ENCODE peak calls at places on chromosomes 16 and 17, in seven cellular contexts. J, L, U, D, R, C and P are unnamed samples.
A peak's percentile ranks its signal among the peaks of the same experiment; 100 is the strongest.

GRCh38 chr17:44826123-44826790 is 3.8 kb downstream of the GJC1 start:
- DNase-seq in C (no peak), R (no peak), U (no peak), J (no peak), L (no peak), D (no peak), P (no peak)

GRCh38 chr17:68152161-68152571 is 95.7 kb upstream of the AMZ2 start:
- DNase-seq in L (no peak), D (no peak), J (peak; percentile 69), U (no peak), C (no peak), R (no peak), P (peak; percentile 73)

GRCh38 chr16:65119905-65120341 is 1.9 kb downstream of the CDH11 start:
- DNase-seq in U (no peak), L (peak; percentile 53), D (no peak), C (no peak), R (no peak), J (no peak), P (no peak)

GRCh38 chr17:37358098-37358829 is 17.5 kb upstream of the C17orf78 start:
- DNase-seq in L (peak; percentile 71), J (peak; percentile 38), C (no peak), D (peak; percentile 75), U (peak; percentile 56), R (peak; percentile 53), P (peak; percentile 57)

GRCh38 chr17:74202879-74203432 is 522 bp upstream of the RPL38 start:
- DNase-seq in J (no peak), R (no peak), U (no peak), C (no peak), D (no peak), L (peak; percentile 39), P (no peak)

GRCh38 chr16:11084484-11085024 is 140.2 kb downstream of the CLEC16A start:
- DNase-seq in J (peak; percentile 13), C (no peak), U (no peak), L (no peak), R (no peak), D (no peak), P (no peak)

GRCh38 chr17:63441654-63442053 is 4.5 kb downstream of the CYB561 start:
- DNase-seq in C (no peak), U (no peak), J (no peak), D (no peak), L (no peak), R (no peak), P (no peak)

GRCh38 chr17:49086649-49087048 is 45.9 kb upstream of the B4GALNT2 start:
- DNase-seq in L (no peak), C (no peak), D (no peak), J (no peak), U (no peak), R (no peak), P (no peak)

GRCh38 chr17:19369846-19370492 is 7.4 kb upstream of the B9D1 start:
- DNase-seq in L (no peak), C (no peak), R (no peak), J (peak; percentile 66), U (no peak), D (peak; percentile 75), P (peak; percentile 43)

GRCh38 chr16:2874584-2875362 is 8.2 kb upstream of the FLYWCH2 start:
- DNase-seq in J (peak; percentile 85), D (peak; percentile 79), C (peak; percentile 14), R (peak; percentile 61), L (peak; percentile 80), U (peak; percentile 64), P (peak; percentile 83)

GRCh38 chr17:28364665-28365363 is at the start of gene SEBOX:
- DNase-seq in U (no peak), J (no peak), C (no peak), D (no peak), L (no peak), R (no peak), P (no peak)

GRCh38 chr17:60645918-60646523 is 31.6 kb upstream of the BCAS3 start:
- DNase-seq in D (no peak), C (no peak), U (no peak), R (no peak), L (no peak), J (no peak), P (no peak)

GRCh38 chr17:47918991-47919390 is 22.4 kb upstream of the PNPO start:
- DNase-seq in L (no peak), U (no peak), R (no peak), D (no peak), C (no peak), J (no peak), P (no peak)

GRCh38 chr16:84503751-84504395 is 586 bp downstream of the MEAK7 start:
- DNase-seq in C (no peak), J (no peak), L (no peak), R (no peak), D (peak; percentile 63), U (no peak), P (no peak)

GRCh38 chr16:69465083-69465721 is 40.8 kb downstream of the CYB5B start:
- DNase-seq in D (no peak), J (no peak), C (no peak), U (no peak), L (no peak), R (no peak), P (peak; percentile 27)

GRCh38 chr16:2686912-2687507 is 4.7 kb downstream of the KCTD5 start:
- DNase-seq in R (no peak), C (no peak), J (peak; percentile 50), L (no peak), U (peak; percentile 81), D (no peak), P (peak; percentile 66)

GRCh38 chr17:55606431-55606830 is 95.2 kb upstream of the SMIM36 start:
- DNase-seq in J (no peak), U (no peak), C (no peak), D (no peak), R (no peak), L (no peak), P (no peak)

GRCh38 chr17:46916211-46916610 is 6.7 kb upstream of the GOSR2 start:
- DNase-seq in U (no peak), L (no peak), D (no peak), C (no peak), R (peak; percentile 65), J (no peak), P (no peak)

GRCh38 chr16:1308977-1309885 is at the start of gene UBE2I:
- DNase-seq in L (peak; percentile 99), C (peak; percentile 82), R (peak; percentile 90), D (peak; percentile 97), J (peak; percentile 97), U (peak; percentile 96), P (peak; percentile 97)
- TF ChIP-seq POLR2A in L (peak; percentile 59), C (peak; percentile 81), R (peak; percentile 41), D (no peak), J (peak; percentile 23), U (peak; percentile 55), P (no peak)

DNA sequence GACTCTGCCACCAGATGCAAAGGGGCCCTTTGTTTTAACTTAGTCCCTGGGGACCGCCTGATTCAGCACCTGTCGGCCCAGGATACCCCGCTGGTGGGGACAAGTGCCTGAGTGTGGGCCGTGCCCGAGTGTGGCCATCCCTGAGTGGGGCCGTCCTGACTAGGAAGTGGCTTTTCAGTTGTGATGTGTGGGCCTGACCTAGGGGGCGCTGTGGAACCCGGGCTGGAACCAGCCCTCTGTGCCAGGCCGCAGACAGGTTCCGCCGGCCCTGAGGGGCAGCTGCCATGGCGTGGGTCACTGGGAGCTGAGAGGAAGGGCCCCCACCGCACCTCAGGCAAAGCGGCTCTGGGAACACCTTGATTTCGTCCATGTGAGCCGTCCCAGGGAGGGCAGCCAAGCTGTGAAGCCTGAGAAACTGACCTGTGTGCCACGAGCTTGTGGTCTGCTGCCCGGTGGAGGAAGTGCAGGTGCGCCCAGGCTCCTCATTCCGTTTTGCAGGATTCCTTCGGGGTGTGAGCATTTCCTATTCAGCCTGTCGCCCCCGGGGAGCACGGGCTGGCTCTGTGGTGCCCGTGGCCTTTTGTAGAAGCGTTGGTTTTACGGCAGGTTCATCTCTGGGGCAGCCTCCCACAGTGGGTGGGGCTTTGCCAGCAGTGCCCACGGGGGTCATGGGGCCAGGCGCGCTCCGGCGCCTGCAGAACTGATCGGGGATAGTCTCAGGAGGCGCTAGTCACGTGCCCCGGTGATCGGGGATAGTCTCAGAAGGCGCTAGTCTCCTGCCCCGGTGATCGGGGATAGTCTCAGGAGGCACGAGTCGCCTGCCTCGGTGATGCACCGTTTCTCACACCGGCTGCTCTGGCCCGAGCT is 5.3 kb downstream of the RPL13 start:
- DNase-seq in D (no peak), R (no peak), U (peak; percentile 42), C (no peak), J (peak; percentile 61), L (peak; percentile 59), P (peak; percentile 66)
- TF ChIP-seq POLR2A in D (no peak), R (peak; percentile 18), U (no peak), C (no peak), J (peak; percentile 15), L (no peak), P (peak; percentile 53)

GRCh38 chr17:43368740-43369506 is 29.9 kb upstream of the ARL4D start:
- DNase-seq in C (no peak), U (peak; percentile 70), J (peak; percentile 88), L (peak; percentile 87), R (peak; percentile 71), D (peak; percentile 92), P (peak; percentile 85)
- TF ChIP-seq POLR2A in C (no peak), U (no peak), J (peak; percentile 22), L (peak; percentile 44), R (peak; percentile 51), D (no peak), P (peak; percentile 45)

GRCh38 chr17:42246515-42246914 is 29.7 kb downstream of the STAT5B start:
- DNase-seq in J (no peak), U (no peak), C (no peak), L (peak; percentile 56), R (no peak), D (no peak), P (no peak)

GRCh38 chr17:42251115-42251514 is 25.1 kb downstream of the STAT5B start:
- DNase-seq in L (no peak), U (no peak), D (no peak), R (no peak), C (no peak), J (no peak), P (no peak)

GRCh38 chr17:42249681-42250446 is 26.3 kb downstream of the STAT5B start:
- DNase-seq in J (no peak), L (no peak), R (no peak), C (no peak), U (no peak), D (no peak), P (no peak)

GRCh38 chr17:42247734-42248133 is 28.5 kb downstream of the STAT5B start:
- DNase-seq in J (no peak), U (no peak), C (no peak), R (no peak), L (no peak), D (no peak), P (no peak)

DNA sequence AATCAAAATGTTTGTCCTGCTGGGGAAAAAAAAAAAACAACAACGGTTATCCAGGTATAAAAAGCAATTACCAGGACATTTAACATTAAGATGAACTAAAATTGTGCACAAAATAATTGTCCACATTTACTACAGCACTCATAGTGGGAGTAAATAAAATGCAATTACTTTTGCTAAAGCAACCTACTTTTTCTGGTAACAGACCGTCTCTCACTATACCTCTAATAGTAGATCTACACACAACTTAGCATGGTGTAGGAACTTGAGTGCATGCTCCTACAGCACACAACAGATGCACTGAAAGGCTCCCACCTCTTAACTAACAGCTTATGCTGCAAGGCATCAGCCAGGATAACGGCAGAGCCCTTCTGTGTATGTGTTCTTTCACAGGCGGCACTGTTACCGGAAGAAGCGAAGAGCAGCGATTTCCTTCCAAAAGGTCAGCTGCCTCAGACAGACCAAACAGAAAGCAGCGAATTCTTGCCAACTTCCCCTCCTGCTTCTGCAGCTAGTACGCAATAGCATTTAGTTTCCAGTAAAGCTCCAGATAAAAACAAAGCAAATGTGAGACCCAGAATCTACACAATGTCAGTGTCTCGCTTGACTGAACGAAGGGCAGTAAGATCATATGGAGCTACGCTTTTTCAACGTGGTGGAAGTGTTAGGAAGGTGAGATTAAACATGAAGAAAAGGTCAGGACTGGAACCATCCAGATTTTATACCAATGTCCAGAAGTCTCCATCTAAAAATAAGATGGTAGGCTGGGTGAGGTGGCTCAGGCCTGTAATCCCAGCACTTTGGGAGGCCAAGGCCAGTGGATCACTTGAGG is 27.6 kb downstream of the STAT5B start:
- DNase-seq in R (no peak), D (peak; percentile 89), J (peak; percentile 89), L (peak; percentile 74), U (peak; percentile 85), C (peak; percentile 62), P (peak; percentile 79)
- TF ChIP-seq POLR2A in R (peak; percentile 34), D (no peak), J (peak; percentile 62), L (peak; percentile 51), U (no peak), C (peak; percentile 69), P (peak; percentile 55)